ENCODE peak calls at places on chromosomes 4 and X, in six cellular contexts. P, H, D, L, U and M are unnamed samples.

GRCh38 chr4:77734928-77735327 is 84.2 kb downstream of the CNOT6L start:
- DNase-seq in H (no peak), P (peak), U (no peak), L (no peak), D (no peak), M (peak)

GRCh38 chr4:3339566-3339965 is 46.7 kb downstream of the RGS12 start:
- DNase-seq in L (no peak), H (no peak), U (no peak), P (no peak), D (no peak), M (no peak)

GRCh38 chrX:22124098-22124497 is 92.0 kb downstream of the PHEX start:
- DNase-seq in U (no peak), L (no peak), D (no peak), H (no peak), P (no peak), M (no peak)

GRCh38 chr4:37948542-37948941 is 11.7 kb upstream of the PTTG2 start:
- DNase-seq in P (no peak), L (no peak), U (no peak), H (no peak), D (no peak), M (no peak)

GRCh38 chr4:162659716-162660115 is 495.9 kb upstream of the FSTL5 start:
- DNase-seq in P (no peak), L (no peak), H (no peak), U (no peak), D (no peak), M (no peak)

GRCh38 chr4:136383126-136383525 is 1149.2 kb downstream of the PCDH18 start:
- DNase-seq in H (no peak), P (no peak), L (no peak), U (no peak), D (no peak), M (no peak)

GRCh38 chrX:149830192-149830873 is 48.6 kb downstream of the MAGEA9 start:
- DNase-seq in H (no peak), U (no peak), P (no peak), L (peak), D (no peak), M (no peak)

GRCh38 chr4:181939199-181939945 is 303.8 kb upstream of the TENM3 start:
- DNase-seq in D (no peak), H (no peak), U (no peak), P (no peak), L (no peak), M (no peak)

GRCh38 chr4:56907009-56907408 is 691 bp upstream of the REST start:
- DNase-seq in P (no peak), U (peak), L (peak), D (no peak), H (no peak), M (no peak)

GRCh38 chrX:46165411-46165810 is 379.8 kb downstream of the ZNF674 start:
- DNase-seq in P (no peak), L (no peak), H (no peak), D (no peak), U (no peak), M (no peak)
- TF ChIP-seq POLR2A in P (no peak), L (no peak), H (no peak), D (no peak), U (no peak), M (no peak)

GRCh38 chr4:104967034-104967401 is 179.7 kb upstream of the TET2 start:
- DNase-seq in P (no peak), D (no peak), L (no peak), H (no peak), U (no peak), M (no peak)

GRCh38 chr4:104971458-104971857 is 175.2 kb upstream of the TET2 start:
- DNase-seq in D (no peak), L (no peak), U (no peak), H (no peak), P (no peak), M (no peak)

GRCh38 chr4:104969394-104970066 is 177.1 kb upstream of the TET2 start:
- DNase-seq in H (no peak), U (no peak), L (no peak), D (no peak), P (no peak), M (no peak)

GRCh38 chr4:104964387-104965175 is 182.1 kb upstream of the TET2 start:
- DNase-seq in P (no peak), D (no peak), U (no peak), H (no peak), L (no peak), M (no peak)

GRCh38 chr4:104966349-104967033 is 180.2 kb upstream of the TET2 start:
- DNase-seq in L (no peak), D (no peak), H (no peak), U (peak), P (no peak), M (no peak)
- TF ChIP-seq POLR2A in L (no peak), D (no peak), H (no peak), U (no peak), P (no peak), M (no peak)

GRCh38 chr4:6198768-6199343 is 1.5 kb downstream of the JAKMIP1 start:
- DNase-seq in U (no peak), D (no peak), P (no peak), H (peak), L (no peak), M (peak)
- TF ChIP-seq POLR2A in U (no peak), D (no peak), P (no peak), H (no peak), L (no peak), M (no peak)

GRCh38 chr4:48779998-48780866 is at the start of gene FRYL:
- DNase-seq in D (peak), H (peak), L (peak), U (peak), P (peak), M (peak)
- TF ChIP-seq POLR2A in D (no peak), H (no peak), L (no peak), U (peak), P (peak), M (peak)

GRCh38 chr4:186726150-186726439 is 2.4 kb upstream of the FAT1 start:
- DNase-seq in L (no peak), U (no peak), P (no peak), D (no peak), H (no peak), M (no peak)

GRCh38 chr4:186727977-186728519 is 4.4 kb upstream of the FAT1 start:
- DNase-seq in L (no peak), H (no peak), P (peak), U (no peak), D (no peak), M (no peak)

GRCh38 chr4:186725422-186726149 is 1.9 kb upstream of the FAT1 start:
- DNase-seq in D (peak), P (peak), U (peak), H (no peak), L (peak), M (peak)

GRCh38 chr4:186727149-186727976 is 3.7 kb upstream of the FAT1 start:
- DNase-seq in D (no peak), L (no peak), U (no peak), H (no peak), P (no peak), M (peak)

DNA sequence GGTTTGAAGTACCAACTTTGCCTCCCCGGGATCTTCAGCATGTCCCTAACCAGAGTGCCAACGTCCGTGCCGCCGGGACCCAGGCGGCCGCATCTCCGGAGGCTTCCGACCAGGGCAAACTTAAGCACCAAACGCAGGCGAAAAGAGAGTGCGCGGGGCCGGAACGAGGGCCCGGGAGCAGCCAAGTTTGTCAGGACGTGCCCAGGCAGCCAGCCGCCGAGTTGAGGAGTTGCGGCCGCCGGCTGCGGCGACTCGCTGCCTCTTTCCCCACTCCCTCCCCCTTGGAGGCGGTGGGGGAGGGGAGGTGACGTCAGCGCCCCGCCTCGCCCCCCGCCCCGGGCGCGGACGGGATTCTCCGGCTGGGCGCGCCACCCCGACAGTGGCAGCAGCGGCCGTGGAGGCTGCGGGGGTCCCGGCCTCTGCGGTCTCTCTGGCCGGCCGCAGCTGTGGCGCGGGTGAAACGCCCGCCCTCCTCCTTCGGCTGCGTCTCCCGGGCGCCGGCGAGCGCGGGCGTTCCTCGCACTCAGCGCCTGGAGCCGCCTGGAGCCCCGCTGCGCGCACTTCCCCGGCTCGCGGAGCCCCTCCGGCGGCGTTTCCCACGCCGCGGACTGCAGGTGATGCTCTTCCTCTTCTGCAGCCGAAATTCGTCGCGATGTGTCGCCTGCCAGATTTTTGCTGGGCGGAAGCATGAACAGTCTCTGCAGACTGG is 2.9 kb upstream of the FAT1 start:
- DNase-seq in P (peak), U (peak), L (peak), H (no peak), D (peak), M (peak)
- TF ChIP-seq POLR2A in P (peak), U (peak), L (peak), H (peak), D (no peak), M (no peak)

GRCh38 chrX:49175875-49176274 is 4.2 kb downstream of the PLP2 start:
- DNase-seq in D (no peak), L (no peak), U (no peak), P (no peak), H (no peak), M (no peak)

GRCh38 chrX:49174723-49175122 is 3.0 kb downstream of the PLP2 start:
- DNase-seq in D (no peak), H (no peak), P (no peak), U (no peak), L (no peak), M (no peak)

GRCh38 chrX:49171752-49172279 is at the start of gene PLP2:
- DNase-seq in P (no peak), D (peak), H (no peak), U (peak), L (peak), M (peak)

GRCh38 chrX:49175435-49175834 is 3.7 kb downstream of the PLP2 start:
- DNase-seq in P (no peak), U (no peak), L (no peak), D (no peak), H (no peak), M (no peak)

GRCh38 chrX:49172280-49172780 is 632 bp downstream of the PLP2 start:
- DNase-seq in P (no peak), H (peak), U (peak), L (peak), D (peak), M (peak)
- TF ChIP-seq POLR2A in P (no peak), H (no peak), U (no peak), L (no peak), D (no peak), M (peak)

GRCh38 chr4:10611673-10612072 is 72.9 kb downstream of the CLNK start:
- DNase-seq in U (peak), P (no peak), L (no peak), H (no peak), D (peak), M (no peak)
- TF ChIP-seq POLR2A in U (no peak), P (no peak), L (no peak), H (no peak), D (no peak), M (no peak)

GRCh38 chr4:1577818-1578217 is 106.3 kb downstream of the FAM53A start:
- DNase-seq in L (no peak), U (no peak), H (no peak), P (no peak), D (no peak), M (no peak)

GRCh38 chr4:1582227-1582626 is 101.9 kb downstream of the FAM53A start:
- DNase-seq in D (no peak), L (no peak), U (no peak), P (no peak), H (no peak), M (no peak)

GRCh38 chr4:1578968-1579833 is 104.9 kb downstream of the FAM53A start:
- DNase-seq in L (peak), P (no peak), D (peak), U (peak), H (peak), M (peak)

GRCh38 chr4:1578301-1578781 is 105.8 kb downstream of the FAM53A start:
- DNase-seq in U (no peak), D (no peak), P (no peak), H (no peak), L (peak), M (peak)

DNA sequence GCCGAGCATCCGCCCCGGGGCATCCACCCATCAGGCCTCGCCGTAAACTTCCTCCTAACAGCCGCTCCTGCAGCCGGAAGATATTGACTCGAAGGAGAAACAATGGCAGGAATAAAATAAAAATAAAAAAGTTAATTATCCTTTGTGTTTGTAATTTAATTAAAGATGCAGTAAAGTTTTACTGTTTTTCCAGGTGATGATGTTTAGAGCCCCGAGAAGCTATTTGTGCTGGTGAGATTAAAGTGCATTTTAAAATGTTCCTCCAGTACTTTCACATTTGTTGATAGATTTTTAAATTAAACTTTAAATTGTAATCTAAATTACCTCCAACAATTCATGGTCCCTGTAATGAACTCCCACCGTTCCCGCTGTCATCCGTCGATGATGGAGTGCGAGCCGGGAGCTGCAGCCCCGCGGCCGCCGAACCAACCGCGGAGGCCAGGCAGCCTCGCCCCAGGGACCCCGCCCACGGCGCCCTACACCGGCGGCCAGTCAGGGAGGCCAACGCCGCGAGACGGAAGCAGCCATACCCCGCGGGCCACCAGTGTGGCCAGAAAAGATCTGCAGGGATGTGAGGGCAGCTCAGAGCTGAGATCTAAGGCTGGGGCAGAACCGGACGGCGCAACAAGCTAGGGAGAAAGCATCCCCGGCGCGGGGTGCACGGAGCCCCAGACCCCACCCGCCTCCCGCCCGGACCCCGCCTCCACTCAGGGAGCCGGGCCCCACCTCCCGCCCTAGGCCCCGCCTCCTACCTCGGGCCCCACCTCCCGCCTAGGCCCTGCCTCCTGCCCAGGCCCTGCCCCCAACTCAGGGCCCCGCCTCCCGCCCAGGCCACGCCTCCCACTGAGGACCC is 104.1 kb downstream of the FAM53A start:
- DNase-seq in P (peak), U (peak), H (peak), D (peak), L (peak), M (peak)
- TF ChIP-seq POLR2A in P (no peak), U (peak), H (no peak), D (no peak), L (no peak), M (peak)

GRCh38 chr4:184474261-184475095 is at the start of gene IRF2:
- DNase-seq in D (peak), L (peak), U (peak), H (peak), P (peak), M (peak)

GRCh38 chr4:184471872-184472539 is 2.3 kb downstream of the IRF2 start:
- DNase-seq in U (no peak), D (no peak), H (no peak), L (no peak), P (no peak), M (peak)

GRCh38 chr4:184473515-184474260 is 662 bp downstream of the IRF2 start:
- DNase-seq in L (peak), D (peak), H (no peak), U (peak), P (no peak), M (peak)

GRCh38 chr4:184472540-184473264 is 1.6 kb downstream of the IRF2 start:
- DNase-seq in D (peak), P (peak), H (peak), L (peak), U (peak), M (peak)

DNA sequence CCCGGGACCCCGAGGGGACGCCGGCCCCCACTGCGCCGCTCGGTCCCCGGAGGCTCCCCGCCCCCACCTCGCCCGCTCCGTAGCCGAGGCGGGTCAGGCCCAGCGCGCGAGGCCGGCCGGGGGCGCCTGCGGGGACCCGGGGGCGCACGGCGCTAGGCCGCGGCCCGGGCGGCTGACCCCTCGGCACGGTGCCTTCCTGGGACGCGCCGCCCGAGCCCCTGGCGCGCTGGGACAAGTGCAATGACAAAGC is 1.2 kb downstream of the IRF2 start:
- DNase-seq in U (no peak), P (no peak), D (no peak), H (no peak), L (no peak), M (no peak)
- TF ChIP-seq POLR2A in U (no peak), P (no peak), D (no peak), H (peak), L (no peak), M (no peak)